ENCODE peak calls at places on chromosomes 3 and 15, in four cellular contexts. A is cardiac muscle cell, X is mesenchymal stem cell, V is upper lobe of left lung. Z is an unnamed sample.
A peak's percentile ranks its signal among the peaks of the same experiment; 100 is the strongest.

GRCh38 chr3:120552184-120553020 is 43.7 kb upstream of the NDUFB4 start:
- DNase-seq in V (no peak), X (no peak), A (no peak), Z (no peak)

GRCh38 chr3:169668081-169668956 is 4.8 kb upstream of the MECOM start:
- DNase-seq in X (peak; percentile 35), V (peak; percentile 88), A (peak; percentile 67), Z (peak; percentile 68)

GRCh38 chr15:74196175-74196574 is 6.4 kb downstream of the STRA6 start:
- DNase-seq in X (peak; percentile 91), A (peak; percentile 75), V (no peak), Z (no peak)

GRCh38 chr3:184659797-184660301 is 52.0 kb downstream of the MAGEF1 start:
- DNase-seq in A (peak; percentile 52), V (peak; percentile 40), X (no peak), Z (no peak)

GRCh38 chr3:5187920-5188418 is 462 bp downstream of the EDEM1 start:
- DNase-seq in X (peak; percentile 47), A (peak; percentile 57), V (peak; percentile 93), Z (peak; percentile 72)

GRCh38 chr3:53175613-53176537 is 14.9 kb downstream of the PRKCD start:
- DNase-seq in V (no peak), A (no peak), X (no peak), Z (no peak)

GRCh38 chr3:149367021-149367840 is 10.2 kb downstream of the TM4SF1 start:
- DNase-seq in X (peak; percentile 77), A (no peak), V (no peak), Z (no peak)

GRCh38 chr3:160413613-160414248 is 14.3 kb downstream of the SMC4 start:
- DNase-seq in X (peak; percentile 87), A (peak; percentile 76), V (no peak), Z (no peak)

DNA sequence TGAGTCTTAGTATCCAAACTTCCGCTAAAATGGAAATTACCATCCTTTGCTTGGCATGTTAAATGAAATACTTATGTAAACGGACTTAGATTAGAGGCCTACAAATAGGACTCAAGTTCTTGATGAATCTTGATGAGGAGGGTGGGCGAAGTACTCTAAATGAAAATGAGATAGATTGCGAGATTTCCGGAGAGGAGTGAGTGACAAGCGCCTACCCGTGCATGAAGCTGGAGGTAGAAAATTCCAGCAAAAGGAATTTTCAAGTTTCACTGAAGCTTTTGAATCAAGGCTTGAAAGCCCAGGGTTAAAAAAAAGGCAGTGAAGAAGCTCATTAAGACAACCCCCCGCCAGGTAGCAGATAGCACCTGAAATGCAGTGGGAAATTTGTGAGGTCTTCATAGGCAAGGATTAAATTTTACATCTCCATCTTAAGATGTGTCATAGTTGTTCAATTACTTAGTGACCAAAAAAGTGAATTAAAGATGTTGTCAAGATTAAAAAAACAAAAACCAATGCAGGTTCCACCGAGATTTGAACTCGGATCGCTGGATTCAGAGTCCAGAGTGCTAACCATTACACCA is 655 bp upstream of the RAB11A start:
- DNase-seq in V (no peak), X (no peak), A (no peak), Z (no peak)
- H3K27ac ChIP-seq in V (peak overlapping the region; percentile 94), X (no peak overlapping the region), A (peak overlapping the region; percentile 92), Z (peak overlapping the region; percentile 95)

GRCh38 chr15:61232266-61232665 is 3.2 kb upstream of the RORA start:
- DNase-seq in V (no peak), X (no peak), A (no peak), Z (no peak)

GRCh38 chr15:61226313-61227250 is 2.5 kb downstream of the RORA start:
- DNase-seq in V (no peak), X (no peak), A (no peak), Z (no peak)

GRCh38 chr15:61227269-61228024 is 1.7 kb downstream of the RORA start:
- DNase-seq in V (peak; percentile 76), A (peak; percentile 27), X (peak; percentile 57), Z (no peak)

DNA sequence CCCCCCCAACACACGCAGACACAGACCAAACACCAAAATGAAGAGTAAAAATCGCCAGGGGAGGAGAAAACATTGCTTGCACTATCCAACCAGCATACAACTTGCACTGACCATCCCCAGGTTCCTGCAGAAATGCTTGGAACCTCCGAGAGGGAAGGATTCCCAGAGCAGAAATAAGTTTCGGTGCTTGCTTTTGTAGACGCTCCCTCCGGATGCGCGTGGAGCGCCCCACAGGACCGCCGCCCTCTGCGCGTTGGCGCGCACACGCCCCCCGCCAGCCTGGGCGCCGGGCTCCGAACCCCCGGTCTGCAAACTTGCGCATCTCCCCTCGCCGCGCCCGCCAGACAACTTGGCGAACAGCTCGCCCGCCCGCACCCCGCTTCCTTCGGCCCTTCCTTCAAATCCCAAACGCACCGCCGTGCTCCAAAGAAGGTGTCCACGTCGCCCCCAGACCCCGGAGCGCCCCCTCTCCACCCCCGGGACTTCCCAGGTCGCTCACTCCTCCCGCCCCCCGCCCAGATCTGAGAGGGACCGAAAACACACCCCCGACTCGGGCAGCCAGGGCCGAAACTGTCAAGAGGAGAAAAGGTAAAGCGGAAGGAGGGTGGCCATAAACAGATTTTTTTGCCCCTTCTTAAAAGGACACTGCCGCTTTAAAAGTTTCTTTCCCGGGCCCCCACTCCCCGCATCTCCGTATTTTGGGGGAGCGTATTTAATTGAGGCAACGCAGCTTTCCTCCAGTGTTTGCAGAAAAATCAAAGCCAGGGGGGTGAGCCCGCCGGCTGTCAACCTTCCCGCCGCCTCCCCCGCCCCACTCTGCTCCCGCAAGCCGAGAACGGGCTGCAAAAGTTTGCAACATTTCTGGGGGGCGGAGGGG is 839 bp downstream of the RORA start:
- DNase-seq in V (peak; percentile 82), X (peak; percentile 42), A (peak; percentile 27), Z (no peak)
- H3K4me3 ChIP-seq in V (peak overlapping the region; percentile 12), X (peak overlapping the region; percentile 84), A (peak overlapping the region; percentile 83), Z (peak overlapping the region; percentile 64)

DNA sequence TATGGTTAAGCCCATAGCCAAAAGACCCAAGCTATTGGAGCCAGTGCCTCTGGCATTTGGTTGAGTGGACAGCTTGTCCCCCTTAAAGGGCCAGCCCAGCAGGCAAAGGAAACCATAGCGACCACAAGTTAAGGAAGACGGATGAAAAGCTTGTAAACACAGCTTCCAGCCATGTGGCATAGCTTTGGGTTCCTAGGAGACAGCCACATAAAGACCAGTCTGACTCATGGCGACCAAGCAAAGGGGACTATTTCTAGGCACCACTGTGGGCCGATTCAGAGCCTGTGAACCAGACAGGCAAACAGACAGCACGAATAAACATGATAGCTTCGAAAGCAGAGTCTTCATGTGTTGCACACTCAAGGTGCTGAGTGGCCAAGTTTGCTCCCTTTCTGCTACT is 30.5 kb upstream of the SRGAP3 start:
- DNase-seq in X (peak; percentile 42), V (no peak), A (no peak), Z (no peak)
- H3K27ac ChIP-seq in X (no peak overlapping the region), V (no peak overlapping the region), A (no peak overlapping the region), Z (no peak overlapping the region)

DNA sequence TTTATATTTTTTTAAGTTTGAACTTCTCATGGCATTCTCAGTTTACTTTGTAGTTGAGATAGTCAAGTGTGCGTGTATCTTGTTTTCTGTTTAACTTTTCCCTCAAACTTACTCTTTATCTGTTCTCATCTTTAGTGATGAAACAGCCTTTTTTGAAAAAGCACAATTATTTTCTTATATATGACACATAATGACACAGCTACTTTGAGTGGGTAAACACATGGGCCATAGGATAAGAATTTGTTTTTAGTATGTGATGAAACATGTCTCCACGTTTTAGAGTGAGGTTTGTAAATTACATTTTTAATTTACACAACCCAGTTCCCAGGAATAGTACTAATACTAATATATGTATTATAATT is 3.2 kb downstream of the DIPK2A start:
- DNase-seq in V (no peak), X (peak; percentile 43), A (no peak), Z (no peak)
- H3K4me3 ChIP-seq in V (no peak overlapping the region), X (peak overlapping the region; percentile 91), A (peak overlapping the region; percentile 75), Z (peak overlapping the region; percentile 79)

GRCh38 chr3:188262913-188263683 is 109.1 kb downstream of the LPP start:
- DNase-seq in V (no peak), X (peak; percentile 91), A (no peak), Z (no peak)

GRCh38 chr3:188259611-188260010 is 105.7 kb downstream of the LPP start:
- DNase-seq in V (no peak), X (no peak), A (no peak), Z (no peak)

GRCh38 chr3:188259191-188259590 is 105.2 kb downstream of the LPP start:
- DNase-seq in V (no peak), X (no peak), A (no peak), Z (no peak)

GRCh38 chr3:188262488-188262887 is 108.5 kb downstream of the LPP start:
- DNase-seq in V (no peak), A (no peak), X (no peak), Z (no peak)

DNA sequence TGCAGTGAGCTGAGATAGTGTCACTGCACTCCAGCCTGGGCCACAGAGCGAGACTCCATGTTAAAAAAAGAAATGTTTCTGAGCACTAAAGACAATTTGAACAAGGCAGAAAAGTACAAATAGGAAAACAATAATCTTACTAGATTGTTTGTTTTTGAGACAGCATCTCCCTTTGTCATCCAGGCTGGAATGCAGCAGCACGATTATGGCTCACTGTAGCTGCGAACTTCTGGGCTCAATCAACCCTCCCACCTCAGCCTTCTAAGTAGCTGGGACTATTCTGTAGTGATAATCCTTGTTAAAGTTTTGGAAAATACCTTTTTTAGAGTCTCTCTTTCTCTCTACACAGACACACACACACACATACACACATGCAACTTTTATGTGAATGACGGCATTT is 107.1 kb downstream of the LPP start:
- DNase-seq in X (no peak), V (no peak), A (no peak), Z (no peak)
- H3K27ac ChIP-seq in X (peak overlapping the region; percentile 59), V (no peak overlapping the region), A (no peak overlapping the region), Z (peak overlapping the region; percentile 94)

DNA sequence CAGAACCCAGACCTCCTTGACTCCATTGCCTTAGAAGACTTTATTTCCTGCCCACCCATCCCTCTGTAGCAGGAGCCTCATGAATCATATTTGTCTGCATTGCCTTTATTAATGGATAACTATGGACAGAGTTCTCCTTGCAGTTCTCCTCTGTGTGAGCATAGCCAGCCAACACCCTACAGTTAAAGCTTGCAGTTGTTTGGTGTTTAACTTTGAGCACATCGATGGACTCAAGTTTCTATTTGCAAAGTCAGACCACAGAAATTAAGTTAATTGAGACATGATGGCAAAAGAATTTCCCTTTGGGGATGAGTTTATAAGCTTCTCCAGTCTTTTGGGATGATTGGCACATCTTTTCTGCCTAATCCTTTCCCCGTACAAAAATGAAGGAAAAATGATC is 399.0 kb upstream of the THBS1 start:
- DNase-seq in X (no peak), A (no peak), V (no peak), Z (no peak)
- H3K4me3 ChIP-seq in X (peak overlapping the region; percentile 4), A (no peak overlapping the region), V (no peak overlapping the region), Z (no peak overlapping the region)

GRCh38 chr3:61924065-61924740 is 362.8 kb downstream of the PTPRG start:
- DNase-seq in V (no peak), X (no peak), A (peak; percentile 60), Z (no peak)
- H3K27ac ChIP-seq in V (no peak overlapping the region), X (no peak overlapping the region), A (peak overlapping the region; percentile 90), Z (no peak overlapping the region)